ENCODE peak calls at places on chromosomes 2 and 18, in nine cellular contexts. M is ovary, V is spleen, F is tibial nerve, Y is body of pancreas, W is GM12878, N is H1, C is Peyer's patch, H is esophagus squamous epithelium. R is an unnamed sample. For H3K27me3, the result is how much of the 10 kb centered on the place peaks cover.

GRCh38 chr2:102080451-102081054 is 62.0 kb upstream of the IL1R1 start:
- DNase-seq in M (no peak), V (no peak), F (no peak), Y (no peak), W (no peak), N (no peak), C (no peak), H (no peak), R (no peak)

GRCh38 chr2:20570249-20570648 is 80.6 kb downstream of the HS1BP3 start:
- DNase-seq in M (no peak), V (peak), F (no peak), Y (no peak), W (no peak), N (no peak), C (peak), H (no peak), R (no peak)

GRCh38 chr2:167749016-167749415 is 498.4 kb downstream of the STK39 start:
- DNase-seq in M (no peak), V (no peak), F (no peak), Y (no peak), W (no peak), N (no peak), C (no peak), H (no peak), R (no peak)

GRCh38 chr18:40152859-40153258 is 1802.2 kb upstream of the PIK3C3 start:
- DNase-seq in M (no peak), V (no peak), F (no peak), Y (no peak), W (no peak), N (no peak), C (no peak), H (no peak), R (no peak)

GRCh38 chr18:59005266-59005665 is 134.4 kb upstream of the SEC11C start:
- DNase-seq in M (no peak), V (no peak), F (no peak), Y (peak), W (no peak), N (peak), C (no peak), H (no peak), R (peak)

GRCh38 chr2:359047-359446 is 71.2 kb upstream of the ALKAL2 start:
- DNase-seq in M (no peak), V (no peak), F (no peak), Y (no peak), W (no peak), N (no peak), C (no peak), H (no peak), R (no peak)

GRCh38 chr18:33733376-33733775 is 155.4 kb downstream of the ASXL3 start:
- DNase-seq in M (no peak), V (no peak), F (no peak), Y (no peak), W (no peak), N (no peak), C (no peak), H (no peak), R (no peak)

GRCh38 chr2:108813732-108814131 is 27.2 kb downstream of the CCDC138 start:
- DNase-seq in M (no peak), V (no peak), F (no peak), Y (no peak), W (no peak), N (no peak), C (no peak), H (no peak), R (no peak)

GRCh38 chr2:79980816-79981215 is 323.7 kb downstream of the LRRTM1 start:
- DNase-seq in M (no peak), V (no peak), F (no peak), Y (no peak), W (no peak), N (no peak), C (no peak), H (no peak), R (no peak)

GRCh38 chr18:13387856-13388548 is 169.4 kb downstream of the LDLRAD4 start:
- DNase-seq in M (no peak), V (no peak), F (no peak), Y (no peak), W (no peak), N (no peak), C (no peak), H (no peak), R (no peak)

GRCh38 chr2:6073260-6074141 is 381.3 kb downstream of the SOX11 start:
- DNase-seq in M (peak), V (no peak), F (no peak), Y (no peak), W (no peak), N (no peak), C (no peak), H (no peak), R (peak)

GRCh38 chr2:101002562-101003277 is 631 bp downstream of the RPL31 start:
- DNase-seq in M (no peak), V (no peak), F (no peak), Y (no peak), W (no peak), N (no peak), C (no peak), H (no peak), R (peak)

GRCh38 chr18:67381608-67382150 is 134.8 kb downstream of the DSEL start:
- DNase-seq in M (peak), V (no peak), F (no peak), Y (no peak), W (no peak), N (no peak), C (no peak), H (no peak), R (no peak)

DNA sequence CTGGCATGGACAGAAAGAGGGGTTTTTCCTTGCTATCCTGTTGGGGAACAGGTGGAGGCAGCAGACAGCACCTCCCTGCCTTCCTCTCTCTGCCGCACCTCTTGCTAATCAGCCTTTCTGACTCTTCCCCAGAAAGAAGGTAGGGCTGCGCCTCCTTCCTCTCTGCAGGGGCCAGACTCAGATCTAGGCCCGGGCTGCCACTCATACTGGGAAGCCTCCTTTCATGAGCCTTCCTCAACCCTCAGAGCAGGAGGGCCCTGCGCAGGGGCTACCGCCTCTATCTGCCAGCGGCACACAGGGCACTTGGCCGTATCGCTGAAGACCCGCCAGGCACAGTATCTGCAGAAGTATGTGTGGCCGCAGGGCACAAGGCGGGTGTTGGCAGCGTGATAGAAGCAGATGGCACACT is 7.1 kb downstream of the NEURL3 start:
- DNase-seq in M (no peak), V (no peak), F (no peak), Y (no peak), W (no peak), N (no peak), C (no peak), H (no peak), R (no peak)
- H3K27me3 ChIP-seq in M (under half), V (under half), F (under half), Y (under half), W (under half), N (under half), C (under half), H (under half), R (under half)

GRCh38 chr2:69183659-69184058 is 170.7 kb downstream of the ANTXR1 start:
- DNase-seq in M (no peak), V (no peak), F (no peak), Y (no peak), W (no peak), N (no peak), C (no peak), H (no peak), R (no peak)
- TF ChIP-seq CTCF in M (no peak), V (no peak), F (no peak), Y (no peak), W (no peak), N (no peak), C (no peak), H (no peak), R (no peak)

GRCh38 chr2:173966274-173967098 is 1.3 kb upstream of the SP3 start:
- DNase-seq in M (no peak), V (no peak), F (no peak), Y (no peak), W (no peak), N (no peak), C (no peak), H (no peak), R (no peak)

GRCh38 chr2:173963817-173964564 is 1.2 kb downstream of the SP3 start:
- DNase-seq in M (peak), V (peak), F (peak), Y (peak), W (peak), N (peak), C (peak), H (peak), R (peak)

GRCh38 chr2:173964565-173965371 is 405 bp downstream of the SP3 start:
- DNase-seq in M (peak), V (peak), F (peak), Y (peak), W (peak), N (peak), C (peak), H (peak), R (peak)

GRCh38 chr2:173963323-173963816 is 1.8 kb downstream of the SP3 start:
- DNase-seq in M (no peak), V (no peak), F (no peak), Y (no peak), W (no peak), N (no peak), C (no peak), H (no peak), R (peak)

GRCh38 chr2:173965372-173966025 is at the start of gene SP3:
- DNase-seq in M (peak), V (peak), F (peak), Y (peak), W (peak), N (peak), C (peak), H (peak), R (peak)
- TF ChIP-seq POLR2A in M (peak), V (peak), F (peak), Y (peak), W (peak), N (no peak), C (peak), H (peak), R (peak)

GRCh38 chr18:10095356-10095755 is 181.5 kb downstream of the VAPA start:
- DNase-seq in M (no peak), V (no peak), F (no peak), Y (no peak), W (no peak), N (no peak), C (no peak), H (no peak), R (no peak)

GRCh38 chr18:10100236-10100635 is 186.4 kb downstream of the VAPA start:
- DNase-seq in M (no peak), V (no peak), F (no peak), Y (no peak), W (no peak), N (no peak), C (no peak), H (no peak), R (no peak)

GRCh38 chr18:10101729-10102128 is 187.9 kb downstream of the VAPA start:
- DNase-seq in M (no peak), V (no peak), F (no peak), Y (no peak), W (no peak), N (no peak), C (no peak), H (no peak), R (no peak)

GRCh38 chr18:10099539-10100140 is 185.8 kb downstream of the VAPA start:
- DNase-seq in M (no peak), V (no peak), F (no peak), Y (no peak), W (no peak), N (no peak), C (no peak), H (no peak), R (no peak)

DNA sequence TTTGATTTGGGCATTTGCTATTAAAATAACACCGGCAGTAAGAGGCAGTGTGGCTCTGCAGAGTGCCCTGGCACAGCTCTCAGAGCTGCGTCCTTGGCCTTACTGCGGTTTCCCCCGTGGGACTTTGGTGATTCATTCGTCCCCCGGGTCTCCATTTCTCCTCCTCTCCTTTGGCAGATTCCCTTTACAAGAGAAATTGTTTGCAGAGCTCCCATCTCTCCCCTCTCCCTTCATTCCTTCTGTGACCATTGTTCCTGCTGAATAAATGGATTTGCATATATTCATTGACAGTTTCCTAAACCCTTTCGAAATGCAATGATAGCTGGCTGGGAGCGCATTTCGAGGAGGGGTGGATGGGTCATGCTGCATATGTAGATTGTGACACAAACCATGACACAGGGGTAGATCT is 187.5 kb downstream of the VAPA start:
- DNase-seq in M (peak), V (no peak), F (no peak), Y (peak), W (no peak), N (peak), C (no peak), H (no peak), R (peak)
- H3K27me3 ChIP-seq in M (under half), V (under half), F (under half), Y (under half), W (under half), N (under half), C (under half), H (under half), R (under half)

DNA sequence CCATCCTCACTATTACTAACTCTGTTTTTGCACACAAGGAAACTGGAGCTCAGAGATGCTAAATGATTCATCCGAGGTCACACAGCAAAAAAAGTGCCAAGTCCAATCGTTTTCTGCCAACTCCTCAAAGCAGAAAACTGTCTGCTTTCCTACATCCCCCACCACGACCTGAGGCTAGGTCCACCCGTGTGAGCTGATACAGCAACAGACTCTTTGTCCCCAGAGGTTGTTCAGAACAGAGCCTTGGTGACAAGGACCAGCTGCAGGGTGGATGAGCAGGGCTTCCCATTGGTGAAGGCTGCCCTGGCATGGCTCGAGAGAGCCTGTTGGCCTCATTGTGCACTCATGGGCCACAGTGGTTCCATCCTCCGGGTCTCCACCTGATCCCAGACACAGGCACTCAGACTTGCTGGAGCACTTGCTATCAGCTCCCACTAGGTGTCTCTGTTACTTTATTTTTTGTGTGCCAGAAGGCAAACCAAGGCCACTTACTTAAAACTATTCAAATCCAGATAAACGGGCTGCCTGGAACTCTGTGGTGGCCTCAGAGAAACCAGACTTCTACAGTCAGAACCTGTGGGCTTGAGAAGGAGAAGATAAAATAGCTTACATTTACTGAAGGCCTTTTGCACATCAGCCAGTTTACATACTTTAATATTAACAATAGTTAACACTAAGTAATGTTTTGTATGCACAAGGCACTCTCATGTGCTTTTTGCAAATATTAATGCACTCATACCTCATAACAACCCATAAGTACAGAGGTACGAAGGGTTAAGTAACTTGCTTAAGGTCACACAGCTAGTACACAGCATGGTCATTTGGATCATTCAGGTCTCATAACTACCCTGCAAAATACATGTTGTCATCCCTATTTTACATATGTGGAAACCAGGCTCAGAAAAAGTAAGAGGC is 62.9 kb upstream of the CTIF start:
- DNase-seq in M (peak), V (no peak), F (no peak), Y (peak), W (peak), N (peak), C (no peak), H (no peak), R (peak)
- TF ChIP-seq CTCF in M (peak), V (peak), F (peak), Y (peak), W (peak), N (peak), C (peak), H (peak), R (peak)

GRCh38 chr2:44283116-44283666 is 7.9 kb downstream of the SLC3A1 start:
- DNase-seq in M (no peak), V (no peak), F (no peak), Y (no peak), W (no peak), N (no peak), C (no peak), H (no peak), R (no peak)
- TF ChIP-seq POLR2A in M (no peak), V (no peak), F (no peak), Y (no peak), W (no peak), N (no peak), C (no peak), H (no peak), R (no peak)

GRCh38 chr2:199461455-199462166 is 3.9 kb upstream of the SATB2 start:
- DNase-seq in M (no peak), V (peak), F (no peak), Y (no peak), W (no peak), N (no peak), C (peak), H (no peak), R (no peak)
- H3K27me3 ChIP-seq in M (under half), V (half or more), F (under half), Y (under half), W (under half), N (half or more), C (under half), H (under half), R (half or more)

R was measured in adrenal gland.